ENCODE peak calls at places on chromosomes 7 and 10, in five cellular contexts. S is natural killer cell, I is NCI-H460, J is brain microvascular endothelial cell, D is amniotic stem cell. X is an unnamed sample.

GRCh38 chr10:36450385-36450784 is 675.0 kb upstream of the ANKRD30A start:
- DNase-seq in I (no peak), D (no peak), J (peak; percentile 77), S (no peak), X (no peak)

GRCh38 chr7:137081694-137082093 is 213.2 kb downstream of the CHRM2 start:
- DNase-seq in D (peak; percentile 67), J (peak; percentile 77), I (no peak), S (no peak), X (no peak)

GRCh38 chr7:131745645-131746248 is 189.3 kb upstream of the PODXL start:
- DNase-seq in S (no peak), I (peak; percentile 29), D (peak; percentile 12), J (peak; percentile 56), X (peak; percentile 63)

GRCh38 chr10:62443866-62444265 is 69.7 kb downstream of the ZNF365 start:
- DNase-seq in D (no peak), S (no peak), I (no peak), J (no peak), X (no peak)

GRCh38 chr7:108420482-108420908 is 35.7 kb downstream of the NRCAM start:
- DNase-seq in I (peak; percentile 97), J (peak; percentile 22), D (no peak), S (no peak), X (peak; percentile 92)

GRCh38 chr7:69630292-69630691 is 32.0 kb downstream of the AUTS2 start:
- DNase-seq in I (peak; percentile 52), S (no peak), D (peak; percentile 73), J (peak; percentile 72), X (no peak)

GRCh38 chr7:51351661-51352060 is 35.1 kb upstream of the COBL start:
- DNase-seq in D (no peak), I (no peak), J (peak; percentile 66), S (no peak), X (no peak)

GRCh38 chr10:5596611-5597341 is 69.6 kb downstream of the ASB13 start:
- DNase-seq in S (no peak), D (peak; percentile 44), I (no peak), J (no peak), X (no peak)

GRCh38 chr7:121192834-121193233 is 136.0 kb upstream of the WNT16 start:
- DNase-seq in D (no peak), S (no peak), J (no peak), I (no peak), X (no peak)

GRCh38 chr7:6604458-6604857 is 11.0 kb upstream of the ZNF853 start:
- DNase-seq in I (no peak), D (no peak), S (no peak), J (no peak), X (no peak)

GRCh38 chr7:70542750-70543376 is 589.1 kb upstream of the GALNT17 start:
- DNase-seq in D (no peak), S (no peak), I (no peak), J (no peak), X (no peak)

GRCh38 chr7:133602291-133602690 is 349.4 kb downstream of the EXOC4 start:
- DNase-seq in S (no peak), J (peak; percentile 77), D (no peak), I (no peak), X (peak; percentile 57)

GRCh38 chr10:26215923-26216576 is 524 bp upstream of the GAD2 start:
- DNase-seq in I (no peak), D (no peak), J (no peak), S (no peak), X (peak; percentile 2)

GRCh38 chr7:421056-421991 is 98.3 kb downstream of the PDGFA start:
- DNase-seq in I (no peak), D (no peak), J (no peak), S (no peak), X (no peak)

GRCh38 chr10:103580011-103580410 is 86.5 kb downstream of the NEURL1 start:
- DNase-seq in D (no peak), S (no peak), I (no peak), J (no peak), X (no peak)

GRCh38 chr7:2165239-2165609 is 67.5 kb downstream of the MAD1L1 start:
- DNase-seq in I (no peak), J (no peak), D (no peak), S (no peak), X (no peak)

GRCh38 chr7:13874783-13875182 is 114.7 kb downstream of the ETV1 start:
- DNase-seq in D (no peak), J (peak; percentile 23), I (no peak), S (no peak), X (no peak)

GRCh38 chr10:101650841-101651240 is 44.1 kb downstream of the FBXW4 start:
- DNase-seq in J (no peak), D (no peak), I (no peak), S (no peak), X (no peak)

GRCh38 chr10:3045471-3046209 is 21.7 kb upstream of the PFKP start:
- DNase-seq in S (no peak), D (peak; percentile 65), I (peak; percentile 50), J (peak; percentile 70), X (peak; percentile 63)